ENCODE peak calls at places on chromosomes 7 and 10, in six cellular contexts. F, K, U, T, B and P are unnamed samples.
A peak's percentile ranks its signal among the peaks of the same experiment; 100 is the strongest.

GRCh38 chr7:157687158-157687557 is 350.4 kb downstream of the DNAJB6 start:
- DNase-seq in F (no peak), K (no peak), U (no peak), T (no peak), B (no peak), P (no peak)

GRCh38 chr7:116671681-116672595 is at the start of gene MET:
- DNase-seq in F (peak; percentile 28), K (no peak), U (no peak), T (peak; percentile 82), B (peak; percentile 75), P (peak; percentile 84)

GRCh38 chr7:118006979-118007378 is 133.7 kb upstream of the CTTNBP2 start:
- DNase-seq in F (no peak), K (no peak), U (no peak), T (no peak), B (no peak), P (no peak)

GRCh38 chr10:71218833-71219120 is 6.4 kb downstream of the UNC5B start:
- DNase-seq in F (no peak), K (no peak), U (no peak), T (no peak), B (no peak), P (no peak)

GRCh38 chr10:70679498-70679897 is 7.2 kb downstream of the ADAMTS14 start:
- DNase-seq in F (no peak), K (no peak), U (no peak), T (no peak), B (peak; percentile 92), P (peak; percentile 89)

GRCh38 chr10:101545898-101546297 is 42.2 kb downstream of the POLL start:
- DNase-seq in F (no peak), K (no peak), U (no peak), T (no peak), B (no peak), P (no peak)

GRCh38 chr10:92903633-92904032 is 55.3 kb downstream of the EXOC6 start:
- DNase-seq in F (no peak), K (no peak), U (no peak), T (no peak), B (no peak), P (no peak)

GRCh38 chr7:134458341-134458805 is 527 bp downstream of the AKR1B1 start:
- DNase-seq in F (peak; percentile 36), K (peak; percentile 13), U (peak; percentile 19), T (peak; percentile 79), B (peak; percentile 42), P (peak; percentile 57)

GRCh38 chr7:137109966-137110930 is 233.3 kb downstream of the PTN start:
- DNase-seq in F (no peak), K (no peak), U (no peak), T (no peak), B (peak; percentile 29), P (no peak)

GRCh38 chr10:59337254-59337653 is 25.1 kb downstream of the FAM13C start:
- DNase-seq in F (no peak), K (no peak), U (no peak), T (no peak), B (peak; percentile 85), P (peak; percentile 32)

GRCh38 chr10:54402576-54402975 is 398.5 kb downstream of the PCDH15 start:
- DNase-seq in F (no peak), K (no peak), U (no peak), T (peak; percentile 71), B (no peak), P (no peak)

GRCh38 chr10:114755537-114755936 is 66.0 kb upstream of the FHIP2A start:
- DNase-seq in F (no peak), K (no peak), U (no peak), T (no peak), B (no peak), P (no peak)

GRCh38 chr10:132420469-132421376 is 23.7 kb downstream of the PWWP2B start:
- DNase-seq in F (no peak), K (no peak), U (no peak), T (no peak), B (peak; percentile 38), P (peak; percentile 11)

GRCh38 chr7:158063850-158064610 is 523.6 kb downstream of the PTPRN2 start:
- DNase-seq in F (no peak), K (no peak), U (no peak), T (no peak), B (no peak), P (no peak)